ENCODE peak calls at places on chromosomes 13 and 19, in four cellular contexts. C is right lobe of liver, K is adrenal gland, U is ovary. B is an unnamed sample.

GRCh38 chr13:69331245-69331644 is 776.4 kb upstream of the ATXN8OS start:
- DNase-seq in C (no peak), K (no peak), U (no peak), B (no peak)

GRCh38 chr19:4327252-4327876 is 11.3 kb downstream of the STAP2 start:
- DNase-seq in C (peak), K (peak), U (peak), B (peak)

GRCh38 chr19:56840452-56841193 is at the start of the genes PEG3 and ZIM2:
- DNase-seq in C (peak), K (peak), U (peak), B (no peak)

GRCh38 chr13:48155850-48156249 is 60.9 kb upstream of the MED4 start:
- DNase-seq in C (no peak), K (no peak), U (no peak), B (no peak)

GRCh38 chr19:4108767-4109625 is 14.9 kb downstream of the MAP2K2 start:
- DNase-seq in C (no peak), K (no peak), U (peak), B (no peak)

GRCh38 chr13:97781891-97782305 is 171.6 kb upstream of the IPO5 start:
- DNase-seq in C (no peak), K (no peak), U (no peak), B (no peak)

GRCh38 chr19:17681505-17682125 is 6.5 kb downstream of the UNC13A start:
- DNase-seq in C (peak), K (peak), U (peak), B (no peak)

GRCh38 chr19:51277112-51277511 is 26.2 kb downstream of the SIGLECL1 start:
- DNase-seq in C (no peak), K (no peak), U (no peak), B (no peak)

GRCh38 chr19:6776999-6777398 is 4.5 kb downstream of the VAV1 start:
- DNase-seq in C (no peak), K (no peak), U (no peak), B (no peak)

GRCh38 chr19:54298357-54299125 is 14.4 kb downstream of the LILRA5 start:
- DNase-seq in C (no peak), K (no peak), U (no peak), B (no peak)

GRCh38 chr19:54294539-54294938 is 13.6 kb upstream of the LILRB2 start:
- DNase-seq in C (no peak), K (no peak), U (no peak), B (no peak)

GRCh38 chr19:54299515-54299914 is 13.5 kb downstream of the LILRA5 start:
- DNase-seq in C (no peak), K (no peak), U (no peak), B (peak)

GRCh38 chr19:54299126-54299498 is 13.9 kb downstream of the LILRA5 start:
- DNase-seq in C (no peak), K (no peak), U (no peak), B (no peak)

DNA sequence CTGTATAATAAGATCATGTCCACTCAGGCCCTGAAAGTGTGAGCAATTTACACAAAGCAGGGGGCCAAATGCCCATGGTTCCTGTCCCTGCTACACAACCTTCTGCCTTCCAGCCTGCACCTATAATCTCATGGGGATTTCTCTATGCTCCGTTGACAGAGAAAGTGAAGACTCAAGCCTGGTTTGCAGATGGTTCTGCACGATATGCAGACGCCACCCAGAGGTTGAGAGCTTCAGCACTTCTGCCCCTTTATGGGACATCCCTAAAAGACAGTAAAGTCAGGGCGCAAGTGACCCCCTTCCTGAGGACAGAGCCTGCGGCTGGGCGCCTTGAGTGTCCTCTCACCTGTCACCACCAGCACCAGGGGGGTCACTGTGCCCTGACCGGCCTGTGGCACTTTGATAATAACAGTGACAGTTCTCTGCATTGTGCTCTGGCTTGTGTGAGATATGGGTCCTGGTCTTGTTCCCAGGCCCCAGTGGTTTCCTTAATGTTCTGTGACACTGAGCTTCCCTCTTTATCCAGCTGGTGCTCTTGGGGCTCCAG is 15.1 kb downstream of the LILRA5 start:
- DNase-seq in C (no peak), K (no peak), U (no peak), B (no peak)
- H3K4me3 ChIP-seq in C (no peak), K (no peak), U (no peak), B (no peak)

GRCh38 chr19:52535831-52536800 is 8.6 kb downstream of the ZNF808 start:
- DNase-seq in C (peak), K (peak), U (peak), B (peak)
- TF ChIP-seq POLR2A in C (no peak), K (peak), U (no peak), B (no peak)

DNA sequence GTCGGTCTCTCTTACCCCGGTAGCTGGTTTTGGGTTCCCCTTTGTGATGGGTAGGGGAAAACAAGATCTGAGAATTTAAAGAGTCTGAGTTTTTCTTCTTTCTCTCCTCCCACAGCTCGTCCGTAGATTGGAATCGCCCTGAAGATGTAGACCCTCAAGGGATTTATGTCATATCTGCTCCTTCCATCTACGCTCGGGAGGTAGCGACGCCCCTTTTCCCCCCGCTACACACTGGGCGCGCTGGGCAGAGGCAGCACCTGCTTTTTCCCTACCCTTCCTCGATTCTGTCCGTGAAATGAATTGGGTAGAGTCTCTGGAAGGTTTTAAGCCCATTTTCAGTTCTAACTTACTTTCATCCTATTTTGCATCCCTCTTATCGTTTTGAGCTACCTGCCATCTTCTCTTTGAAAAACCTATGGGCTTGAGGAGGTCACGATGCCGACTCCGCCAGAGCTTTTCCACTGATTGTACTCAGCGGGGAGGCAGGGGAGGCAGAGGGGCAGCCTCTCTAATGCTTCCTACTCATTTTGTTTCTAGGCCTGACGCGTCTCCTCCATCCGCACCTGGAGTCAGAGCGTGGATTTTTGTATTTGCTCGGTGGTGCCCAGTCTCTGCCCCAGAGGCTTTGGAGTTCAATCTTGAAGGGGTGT is 7.1 kb upstream of the SELENOV start:
- DNase-seq in C (no peak), K (no peak), U (no peak), B (no peak)
- TF ChIP-seq CTCF in C (no peak), K (no peak), U (no peak), B (no peak)

DNA sequence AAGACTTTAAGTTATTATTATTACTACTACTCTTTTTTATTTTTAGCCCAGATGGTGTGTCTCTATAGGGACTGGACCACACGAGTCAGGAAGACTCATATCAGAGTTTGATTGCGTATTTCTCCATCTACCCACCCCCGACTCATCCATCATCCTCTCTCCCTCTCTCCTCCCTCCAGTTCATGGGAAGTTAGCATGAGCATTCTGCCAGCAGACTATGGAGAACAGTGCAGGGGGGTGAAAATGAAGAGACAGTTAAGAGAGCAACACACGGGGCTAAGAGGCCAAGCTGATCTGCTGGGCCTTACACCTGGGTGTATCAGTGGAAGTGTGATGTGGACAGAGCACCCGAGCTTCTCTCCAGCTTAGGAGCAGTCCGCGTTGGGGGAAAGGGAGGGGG is 95.0 kb downstream of the UQCRFS1 start:
- DNase-seq in C (no peak), K (no peak), U (no peak), B (no peak)
- H3K4me3 ChIP-seq in C (no peak), K (no peak), U (no peak), B (no peak)

GRCh38 chr19:34962281-34962944 is 1.6 kb downstream of the ZNF792 start:
- DNase-seq in C (no peak), K (no peak), U (no peak), B (peak)

GRCh38 chr19:34960940-34961679 is 2.9 kb downstream of the ZNF792 start:
- DNase-seq in C (no peak), K (no peak), U (no peak), B (no peak)

GRCh38 chr19:34961775-34962174 is 2.3 kb downstream of the ZNF792 start:
- DNase-seq in C (no peak), K (no peak), U (no peak), B (no peak)

GRCh38 chr19:34959021-34959420 is 5.0 kb downstream of the ZNF792 start:
- DNase-seq in C (no peak), K (no peak), U (no peak), B (no peak)

GRCh38 chr19:34960103-34960805 is 3.8 kb downstream of the ZNF792 start:
- DNase-seq in C (no peak), K (no peak), U (no peak), B (peak)
- TF ChIP-seq POLR2A in C (no peak), K (no peak), U (no peak), B (no peak)

GRCh38 chr13:100543872-100544602 is 44.6 kb downstream of the GGACT start:
- DNase-seq in C (peak), K (no peak), U (no peak), B (peak)

GRCh38 chr13:100541882-100542545 is 46.6 kb downstream of the GGACT start:
- DNase-seq in C (no peak), K (no peak), U (no peak), B (no peak)

GRCh38 chr13:100544866-100545683 is 43.5 kb downstream of the GGACT start:
- DNase-seq in C (peak), K (no peak), U (no peak), B (no peak)

GRCh38 chr13:100540621-100541020 is 48.0 kb downstream of the GGACT start:
- DNase-seq in C (no peak), K (no peak), U (no peak), B (no peak)

GRCh38 chr13:100542546-100543156 is 45.9 kb downstream of the GGACT start:
- DNase-seq in C (no peak), K (no peak), U (no peak), B (no peak)
- TF ChIP-seq CTCF in C (peak), K (no peak), U (no peak), B (no peak)

GRCh38 chr13:21033224-21033855 is 28.0 kb downstream of the LATS2 start:
- DNase-seq in C (no peak), K (peak), U (peak), B (peak)

GRCh38 chr13:21031594-21031993 is 29.8 kb downstream of the LATS2 start:
- DNase-seq in C (no peak), K (no peak), U (no peak), B (no peak)

GRCh38 chr13:21034602-21035190 is 26.7 kb downstream of the LATS2 start:
- DNase-seq in C (no peak), K (no peak), U (no peak), B (peak)

GRCh38 chr13:21032656-21033055 is 28.7 kb downstream of the LATS2 start:
- DNase-seq in C (no peak), K (no peak), U (no peak), B (peak)

GRCh38 chr13:21033866-21034601 is 27.4 kb downstream of the LATS2 start:
- DNase-seq in C (no peak), K (no peak), U (no peak), B (peak)
- H3K4me3 ChIP-seq in C (no peak), K (no peak), U (no peak), B (no peak)

GRCh38 chr19:1284293-1284978 is 1.2 kb upstream of the EFNA2 start:
- DNase-seq in C (no peak), K (no peak), U (no peak), B (no peak)
- TF ChIP-seq POLR2A in C (peak), K (no peak), U (no peak), B (no peak)

B was measured in lower leg skin.